ENCODE peak calls at places on chromosome 15, in ten cellular contexts. H, O, B, C, J, R, G, W, T and Y are unnamed samples.

GRCh38 chr15:101172421-101173097 is 79.3 kb downstream of the CHSY1 start:
- DNase-seq in R (no peak), W (no peak), C (no peak), O (no peak), G (no peak), J (no peak), B (no peak), H (no peak), T (no peak), Y (no peak)

GRCh38 chr15:48925714-48926223 is 38.0 kb downstream of the SHC4 start:
- DNase-seq in R (peak; percentile 94), W (no peak), J (peak; percentile 82), G (no peak), B (no peak), H (no peak), O (peak; percentile 89), C (no peak), T (peak; percentile 92), Y (no peak)

GRCh38 chr15:41546846-41547786 is 3.1 kb upstream of the RPAP1 start:
- DNase-seq in T (peak; percentile 44), H (no peak), G (no peak), O (no peak), W (no peak), C (no peak), B (no peak), R (peak; percentile 62), J (no peak), Y (no peak)

GRCh38 chr15:36642311-36642710 is 62.9 kb downstream of the CDIN1 start:
- DNase-seq in T (no peak), H (no peak), O (no peak), B (no peak), W (no peak), R (no peak), C (no peak), G (no peak), J (no peak), Y (no peak)

GRCh38 chr15:66999046-66999557 is 66.3 kb upstream of the SMAD3 start:
- DNase-seq in C (no peak), J (no peak), B (no peak), T (no peak), R (peak; percentile 12), W (no peak), O (no peak), H (no peak), G (no peak), Y (no peak)

GRCh38 chr15:91224750-91225380 is 124.8 kb downstream of the SV2B start:
- DNase-seq in B (peak; percentile 47), C (peak; percentile 34), H (peak; percentile 23), O (no peak), R (peak; percentile 3), W (no peak), J (no peak), T (peak; percentile 15), G (peak; percentile 51), Y (no peak)

GRCh38 chr15:22918056-22918455 is 62.1 kb downstream of the CYFIP1 start:
- DNase-seq in C (no peak), B (no peak), W (no peak), H (no peak), G (no peak), T (peak; percentile 34), R (peak; percentile 51), O (no peak), J (no peak), Y (no peak)

GRCh38 chr15:50797926-50798325 is 32.4 kb upstream of the SPPL2A start:
- DNase-seq in W (no peak), C (no peak), H (no peak), G (no peak), T (no peak), R (no peak), J (no peak), O (no peak), B (no peak), Y (no peak)

GRCh38 chr15:69723404-69724097 is 270.9 kb downstream of the RPLP1 start:
- DNase-seq in C (no peak), B (no peak), R (no peak), T (no peak), H (no peak), W (no peak), G (peak; percentile 13), O (no peak), J (no peak), Y (no peak)